ENCODE peak calls at places on chromosomes 5 and 9, in six cellular contexts. X, H, C, G, I and N are unnamed samples.

GRCh38 chr9:135804588-135805421 is 102.5 kb downstream of the CAMSAP1 start:
- DNase-seq in X (no peak), H (peak), C (peak), G (no peak), I (no peak), N (peak)

GRCh38 chr9:131843989-131844744 is 104.3 kb upstream of the RAPGEF1 start:
- DNase-seq in X (no peak), H (no peak), C (no peak), G (no peak), I (no peak), N (no peak)

GRCh38 chr9:124415852-124416484 is 726 bp upstream of the PSMB7 start:
- DNase-seq in X (no peak), H (peak), C (no peak), G (no peak), I (no peak), N (no peak)

GRCh38 chr9:35757527-35758275 is 3.6 kb upstream of the MSMP start:
- DNase-seq in X (peak), H (no peak), C (no peak), G (no peak), I (no peak), N (no peak)

GRCh38 chr9:126504086-126504976 is 109.4 kb upstream of the LMX1B start:
- DNase-seq in X (no peak), H (no peak), C (no peak), G (no peak), I (no peak), N (no peak)

GRCh38 chr5:15646351-15646750 is 146.4 kb downstream of the FBXL7 start:
- DNase-seq in X (no peak), H (no peak), C (no peak), G (no peak), I (no peak), N (no peak)

GRCh38 chr5:82107277-82107676 is 135.5 kb downstream of the ATG10 start:
- DNase-seq in X (peak), H (no peak), C (no peak), G (no peak), I (no peak), N (peak)

GRCh38 chr5:155008669-155009068 is 4.9 kb upstream of the KIF4B start:
- DNase-seq in X (no peak), H (no peak), C (no peak), G (peak), I (no peak), N (no peak)

GRCh38 chr5:76099286-76099702 is 16.1 kb downstream of the SV2C start:
- DNase-seq in X (no peak), H (no peak), C (no peak), G (no peak), I (peak), N (no peak)

GRCh38 chr5:154296525-154297159 is 106.1 kb downstream of the GALNT10 start:
- DNase-seq in X (peak), H (no peak), C (no peak), G (no peak), I (no peak), N (no peak)

GRCh38 chr9:120443489-120443888 is 136.5 kb downstream of the CDK5RAP2 start:
- DNase-seq in X (no peak), H (no peak), C (no peak), G (no peak), I (no peak), N (peak)

GRCh38 chr9:134691695-134692572 is 50.3 kb downstream of the COL5A1 start:
- DNase-seq in X (no peak), H (no peak), C (no peak), G (no peak), I (no peak), N (no peak)

GRCh38 chr5:56233230-56233629 is at the start of gene ANKRD55:
- DNase-seq in X (no peak), H (no peak), C (no peak), G (no peak), I (no peak), N (no peak)

GRCh38 chr5:178995341-178995690 is 196 bp upstream of the GRM6 start:
- DNase-seq in X (no peak), H (no peak), C (no peak), G (no peak), I (no peak), N (no peak)

GRCh38 chr5:55993013-55993412 is 1.8 kb downstream of the IL6ST start:
- DNase-seq in X (no peak), H (no peak), C (no peak), G (no peak), I (no peak), N (peak)

GRCh38 chr9:71326360-71326759 is 204.9 kb upstream of the TRPM3 start:
- DNase-seq in X (no peak), H (no peak), C (no peak), G (no peak), I (no peak), N (no peak)

DNA sequence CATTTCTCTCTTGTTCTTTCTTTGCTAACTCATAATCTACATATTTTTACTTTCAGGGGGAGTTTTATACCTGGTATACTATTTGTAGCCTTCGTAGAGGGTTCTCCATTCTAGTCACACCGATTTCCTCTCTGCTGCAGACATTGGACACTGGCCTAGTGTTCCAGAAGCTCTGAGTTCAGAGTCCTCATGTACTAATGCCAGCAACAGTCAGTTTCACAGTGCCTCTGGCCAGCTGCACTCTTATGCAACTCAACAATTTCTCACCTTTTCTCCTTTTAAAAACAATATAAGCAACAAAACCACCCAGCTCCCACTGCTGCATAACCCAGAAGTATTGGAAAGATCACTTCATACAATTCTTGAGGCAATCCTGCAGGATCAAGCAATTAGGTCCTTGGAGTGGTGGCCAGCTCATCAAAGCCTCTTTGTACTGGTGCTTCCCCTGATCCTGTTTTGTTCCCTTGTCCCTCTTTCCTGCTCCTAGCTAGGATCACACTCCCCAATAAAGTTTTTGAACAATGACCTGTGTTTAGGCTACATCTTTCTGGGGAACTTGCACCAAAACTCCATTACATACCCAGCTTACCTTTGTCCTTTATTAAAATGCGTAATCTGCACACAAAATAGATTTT is 98.1 kb upstream of the TUT7 start:
- DNase-seq in X (no peak), H (no peak), C (no peak), G (no peak), I (no peak), N (peak)
- TF ChIP-seq CEBPB in X (no peak), H (no peak), C (no peak), G (no peak), I (no peak), N (no peak)

DNA sequence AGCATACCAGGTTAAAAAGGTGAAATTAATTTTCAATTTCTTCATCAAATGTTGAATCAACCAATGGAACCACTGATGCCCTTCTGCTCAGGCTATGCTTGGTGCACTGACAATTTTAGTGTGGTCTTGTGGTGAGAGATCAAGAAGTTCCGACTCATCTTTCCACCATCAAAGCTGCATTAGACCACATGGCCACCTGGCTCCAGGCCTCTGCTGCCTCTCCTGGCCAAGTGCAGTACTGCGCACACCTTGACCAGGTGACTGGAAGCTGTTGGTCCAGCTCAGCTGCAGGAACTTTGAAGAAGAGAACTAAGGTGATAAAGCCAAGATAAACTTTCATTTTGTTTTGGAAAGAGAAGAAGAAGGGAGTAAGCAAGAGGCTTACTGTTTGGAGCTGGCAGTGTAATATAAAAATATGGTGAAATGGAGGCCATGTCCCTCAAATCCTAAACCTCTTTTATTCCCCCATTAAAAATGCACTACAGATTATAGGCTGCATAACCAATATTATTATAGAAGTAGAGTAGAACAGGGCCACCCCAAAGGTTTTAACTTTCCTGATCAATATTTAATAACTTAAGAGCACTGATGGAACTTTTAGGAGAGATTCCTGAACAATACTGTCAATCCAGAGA is 315.5 kb upstream of the C9orf72 start:
- DNase-seq in X (peak), H (peak), C (peak), G (peak), I (peak), N (no peak)
- TF ChIP-seq CEBPB in X (no peak), H (no peak), C (no peak), G (no peak), I (no peak), N (no peak)

GRCh38 chr5:95861221-95861857 is 38.8 kb upstream of the GLRX start:
- DNase-seq in X (peak), H (no peak), C (no peak), G (peak), I (no peak), N (peak)
- TF ChIP-seq CEBPB in X (peak), H (peak), C (no peak), G (peak), I (no peak), N (peak)

GRCh38 chr5:98736753-98737152 is 36.7 kb upstream of the RGMB start:
- DNase-seq in X (no peak), H (no peak), C (no peak), G (no peak), I (no peak), N (no peak)

GRCh38 chr5:98741926-98742325 is 31.5 kb upstream of the RGMB start:
- DNase-seq in X (no peak), H (no peak), C (no peak), G (no peak), I (no peak), N (no peak)

GRCh38 chr5:98742395-98743073 is 30.9 kb upstream of the RGMB start:
- DNase-seq in X (no peak), H (no peak), C (no peak), G (no peak), I (no peak), N (no peak)
- TF ChIP-seq CEBPB in X (no peak), H (no peak), C (no peak), G (no peak), I (no peak), N (no peak)

DNA sequence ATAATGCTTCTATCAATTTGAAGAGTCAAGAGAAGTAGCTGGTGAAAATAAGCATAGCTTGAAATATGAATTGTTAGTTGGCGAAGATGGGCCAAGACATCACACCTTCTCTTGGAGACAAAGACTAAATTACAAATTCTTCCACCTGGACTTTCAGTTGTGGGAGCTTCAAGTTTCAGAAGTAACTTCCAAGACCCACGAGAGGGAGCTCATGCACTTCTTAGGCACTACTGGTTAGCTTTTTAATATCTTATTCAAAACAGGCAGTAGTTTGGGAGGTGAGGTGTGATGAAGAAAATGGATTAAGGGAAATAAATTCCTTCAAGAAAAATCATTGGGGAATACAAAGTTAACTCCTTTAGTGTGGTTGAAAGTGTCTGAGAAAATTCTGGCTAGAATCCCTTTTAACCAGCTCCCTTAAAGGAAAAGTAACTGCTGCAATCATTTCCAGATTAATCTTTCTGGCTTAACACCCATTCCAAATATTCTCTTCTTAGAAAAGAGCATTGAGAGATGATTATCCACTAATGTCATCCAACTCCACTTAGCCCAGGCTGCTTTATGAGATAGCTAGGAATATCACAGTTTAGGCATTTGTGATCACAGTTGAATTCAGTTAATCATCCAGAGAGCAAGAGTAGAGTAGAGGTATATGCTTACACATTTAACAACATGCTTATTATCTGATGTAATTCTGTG is 139.5 kb upstream of the DMRTA1 start:
- DNase-seq in X (peak), H (no peak), C (no peak), G (peak), I (no peak), N (peak)
- TF ChIP-seq CEBPB in X (no peak), H (no peak), C (no peak), G (no peak), I (no peak), N (no peak)

DNA sequence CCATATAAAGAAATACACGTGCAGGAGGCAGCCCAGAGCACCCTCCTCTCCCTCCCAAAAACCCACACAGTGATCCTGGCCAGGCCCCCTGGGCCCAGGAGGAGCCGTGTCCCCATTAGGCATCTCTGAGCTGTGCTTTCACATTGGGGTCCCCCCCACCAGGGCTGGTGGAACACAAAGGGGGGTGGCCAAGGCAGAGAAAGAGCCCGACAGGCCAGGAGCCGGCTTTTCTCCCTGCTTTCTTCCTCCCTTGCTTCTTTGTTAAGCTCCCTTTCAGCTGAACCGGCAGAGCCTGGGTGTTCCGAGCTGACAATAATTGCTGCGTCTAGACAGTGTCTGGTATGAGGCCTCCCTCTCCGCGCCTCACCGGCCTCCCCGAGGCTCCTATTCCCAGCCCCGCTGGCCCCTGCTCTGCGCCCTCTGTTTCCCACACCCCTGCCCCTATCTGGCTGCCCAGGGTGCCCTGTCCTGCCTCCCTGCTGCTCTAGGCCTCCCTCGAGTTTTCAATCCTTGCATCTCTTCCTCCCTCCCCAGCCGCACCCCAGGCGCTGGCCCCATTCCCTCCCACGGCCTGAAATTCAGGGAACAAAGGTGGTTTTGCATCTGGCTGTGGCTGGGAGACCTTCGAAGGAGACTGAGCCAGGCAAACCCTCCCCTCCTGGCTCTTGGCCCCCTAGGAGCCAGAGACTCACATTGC is 120.6 kb downstream of the C9orf50 start:
- DNase-seq in X (peak), H (no peak), C (peak), G (no peak), I (no peak), N (no peak)
- TF ChIP-seq CEBPB in X (no peak), H (no peak), C (no peak), G (no peak), I (no peak), N (no peak)